ENCODE peak calls at places on chromosomes 3 and 15, in four cellular contexts. H is sigmoid colon, X is T follicular helper cell, V is AG09309. Z is an unnamed sample.

GRCh38 chr3:5731100-5731499 is 543.6 kb downstream of the EDEM1 start:
- DNase-seq in H (no peak), X (no peak), V (no peak), Z (no peak)

GRCh38 chr3:111246967-111247760 is 175.5 kb downstream of the NECTIN3 start:
- DNase-seq in H (no peak), X (no peak), V (peak), Z (peak)

GRCh38 chr15:47333758-47334157 is 383.5 kb upstream of the SEMA6D start:
- DNase-seq in H (no peak), X (no peak), V (no peak), Z (no peak)

GRCh38 chr3:129560931-129561594 is 18.1 kb downstream of the H1-8 start:
- DNase-seq in H (peak), X (no peak), V (peak), Z (peak)

GRCh38 chr3:114144909-114145688 is 33.8 kb downstream of the DRD3 start:
- DNase-seq in H (no peak), X (no peak), V (peak), Z (peak)

GRCh38 chr3:49171119-49171774 is at the start of gene KLHDC8B:
- DNase-seq in H (peak), X (peak), V (peak), Z (peak)

GRCh38 chr15:98954411-98954810 is 53.2 kb downstream of the PGPEP1L start:
- DNase-seq in H (peak), X (no peak), V (peak), Z (peak)

GRCh38 chr3:56956906-56957305 is 103.6 kb upstream of the SPATA12 start:
- DNase-seq in H (no peak), X (no peak), V (no peak), Z (no peak)

GRCh38 chr15:74957301-74958035 is 896 bp upstream of the RPP25 start:
- DNase-seq in H (peak), X (no peak), V (no peak), Z (no peak)

GRCh38 chr3:59774613-59775012 is 724.8 kb upstream of the CFAP20DC start:
- DNase-seq in H (no peak), X (no peak), V (peak), Z (peak)

GRCh38 chr15:77282333-77282732 is 137.6 kb downstream of the PEAK1 start:
- DNase-seq in H (peak), X (no peak), V (peak), Z (peak)

GRCh38 chr3:31522152-31522551 is 10.6 kb upstream of the STT3B start:
- DNase-seq in H (no peak), X (no peak), V (no peak), Z (no peak)

GRCh38 chr3:16090013-16090412 is 84.5 kb upstream of the GALNT15 start:
- DNase-seq in H (no peak), X (no peak), V (peak), Z (peak)

GRCh38 chr3:43017593-43018195 is 38.6 kb downstream of the GASK1A start:
- DNase-seq in H (no peak), X (no peak), V (no peak), Z (no peak)

GRCh38 chr15:99095626-99096025 is 9.3 kb upstream of the SYNM start:
- DNase-seq in H (no peak), X (no peak), V (no peak), Z (no peak)

Z was measured in non-pigmented ciliary epithelial cell.